ENCODE peak calls at places on chromosomes 12 and 14, in seven cellular contexts. X is stimulated activated naive CD4-positive, alpha-beta T cell; F is brain microvascular endothelial cell; Q is psoas muscle; P is nucleus accumbens; J is sigmoid colon; G is A172. A is an unnamed sample.

GRCh38 chr14:90518941-90519256 is 122.1 kb downstream of the CALM1 start:
- DNase-seq in X (peak), F (no peak), Q (no peak), P (no peak), J (no peak), G (peak), A (peak)

GRCh38 chr12:9064815-9065606 is 50.7 kb downstream of the A2M start:
- DNase-seq in X (no peak), F (peak), Q (peak), P (peak), J (peak), G (no peak), A (no peak)

GRCh38 chr14:67987596-67987995 is 168.0 kb downstream of the RAD51B start:
- DNase-seq in X (no peak), F (peak), Q (no peak), P (no peak), J (no peak), G (peak), A (peak)

GRCh38 chr12:57836442-57837375 is 9.8 kb downstream of the CTDSP2 start:
- DNase-seq in X (peak), F (peak), Q (peak), P (peak), J (peak), G (peak), A (peak)

GRCh38 chr12:48288387-48289268 is 62.1 kb downstream of the ZNF641 start:
- DNase-seq in X (no peak), F (no peak), Q (no peak), P (no peak), J (no peak), G (no peak), A (no peak)

GRCh38 chr14:86015916-86016315 is 486.0 kb downstream of the FLRT2 start:
- DNase-seq in X (no peak), F (peak), Q (no peak), P (no peak), J (no peak), G (peak), A (no peak)

GRCh38 chr12:111014547-111014946 is 94.2 kb upstream of the MYL2 start:
- DNase-seq in X (no peak), F (no peak), Q (no peak), P (no peak), J (no peak), G (no peak), A (no peak)

GRCh38 chr12:101759396-101760047 is 20.3 kb upstream of the SYCP3 start:
- DNase-seq in X (peak), F (peak), Q (no peak), P (no peak), J (no peak), G (peak), A (peak)

GRCh38 chr12:46160081-46160980 is 108.5 kb downstream of the SLC38A1 start:
- DNase-seq in X (no peak), F (no peak), Q (no peak), P (no peak), J (peak), G (no peak), A (no peak)

GRCh38 chr14:66918527-66918926 is 270.7 kb upstream of the GARIN2 start:
- DNase-seq in X (no peak), F (no peak), Q (no peak), P (no peak), J (no peak), G (no peak), A (no peak)

A was measured in K562.